ENCODE peak calls at places on chromosomes 3 and 15, in nine cellular contexts. Z, P, O, Y, X, W, K, L and V are unnamed samples.

GRCh38 chr3:37990527-37990926 is at the start of gene VILL:
- DNase-seq in Z (no peak), W (no peak), P (no peak), L (no peak), X (peak), K (no peak), Y (no peak), O (peak), V (no peak)

GRCh38 chr15:56871180-56871579 is 47.3 kb upstream of the TCF12 start:
- DNase-seq in K (no peak), O (no peak), Y (no peak), P (peak), X (peak), L (no peak), Z (peak), W (no peak), V (no peak)

GRCh38 chr3:194268659-194269487 is 82.3 kb downstream of the CPN2 start:
- DNase-seq in K (no peak), X (no peak), Z (no peak), L (no peak), P (no peak), O (no peak), Y (no peak), W (no peak), V (no peak)

GRCh38 chr3:105526349-105527111 is 159.8 kb downstream of the ALCAM start:
- DNase-seq in L (no peak), Z (peak), X (no peak), P (peak), Y (no peak), W (no peak), K (no peak), O (no peak), V (no peak)

GRCh38 chr3:98884675-98885371 is 16.7 kb downstream of the DCBLD2 start:
- DNase-seq in W (no peak), K (no peak), P (peak), X (no peak), O (no peak), Y (no peak), Z (no peak), L (no peak), V (no peak)

GRCh38 chr15:47407692-47408091 is 309.6 kb upstream of the SEMA6D start:
- DNase-seq in O (no peak), L (no peak), P (no peak), X (no peak), W (no peak), Y (no peak), K (no peak), Z (no peak), V (no peak)

GRCh38 chr15:68418611-68419161 is 13.3 kb downstream of the ITGA11 start:
- DNase-seq in W (no peak), L (no peak), O (peak), X (no peak), Y (peak), K (no peak), P (peak), Z (no peak), V (no peak)

GRCh38 chr3:50078622-50079021 is 10.1 kb upstream of the RBM5 start:
- DNase-seq in Z (peak), K (no peak), X (no peak), L (no peak), Y (no peak), W (no peak), O (no peak), P (no peak), V (no peak)

GRCh38 chr15:90412356-90413194 is 24.5 kb downstream of the IQGAP1 start:
- DNase-seq in L (peak), Z (peak), P (peak), W (no peak), Y (no peak), K (no peak), X (peak), O (peak), V (no peak)

DNA sequence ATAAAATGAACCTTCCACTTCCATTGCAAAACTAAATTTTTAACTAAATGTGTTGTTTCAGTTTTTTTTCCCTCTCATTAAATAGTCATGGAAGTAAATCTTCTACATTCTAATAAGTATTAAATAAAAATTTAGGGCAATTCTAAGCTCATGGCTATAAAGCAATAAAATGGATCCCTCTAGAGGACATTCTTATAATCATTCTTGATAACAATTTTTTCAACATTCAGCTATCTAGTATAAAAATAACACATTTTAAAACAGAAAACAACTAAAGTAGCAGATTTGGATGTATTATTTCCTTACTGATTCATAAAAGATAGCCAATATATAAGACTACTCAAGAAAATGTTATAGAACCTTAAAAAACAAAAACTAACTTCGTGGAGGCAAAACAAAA is 393.1 kb downstream of the PLOD2 start:
- DNase-seq in Y (no peak), X (no peak), O (no peak), W (no peak), P (no peak), K (no peak), Z (no peak), L (no peak), V (no peak)
- TF ChIP-seq CTCF in Y (no peak), X (no peak), O (peak), W (peak), P (peak), K (peak), Z (peak), L (no peak), V (peak)

GRCh38 chr3:66502267-66502874 is 1.5 kb upstream of the LRIG1 start:
- DNase-seq in L (no peak), X (no peak), O (no peak), P (no peak), Z (no peak), Y (no peak), K (no peak), W (no peak), V (no peak)

GRCh38 chr3:66499881-66500574 is 794 bp downstream of the LRIG1 start:
- DNase-seq in P (peak), O (peak), L (peak), Y (peak), X (peak), Z (peak), K (peak), W (peak), V (peak)

GRCh38 chr3:66501483-66502266 is 853 bp upstream of the LRIG1 start:
- DNase-seq in W (no peak), P (no peak), Z (no peak), K (no peak), O (no peak), L (no peak), X (no peak), Y (peak), V (no peak)

GRCh38 chr3:66498718-66499611 is 1.9 kb downstream of the LRIG1 start:
- DNase-seq in P (peak), Z (no peak), Y (no peak), X (no peak), L (no peak), W (no peak), K (no peak), O (no peak), V (no peak)

DNA sequence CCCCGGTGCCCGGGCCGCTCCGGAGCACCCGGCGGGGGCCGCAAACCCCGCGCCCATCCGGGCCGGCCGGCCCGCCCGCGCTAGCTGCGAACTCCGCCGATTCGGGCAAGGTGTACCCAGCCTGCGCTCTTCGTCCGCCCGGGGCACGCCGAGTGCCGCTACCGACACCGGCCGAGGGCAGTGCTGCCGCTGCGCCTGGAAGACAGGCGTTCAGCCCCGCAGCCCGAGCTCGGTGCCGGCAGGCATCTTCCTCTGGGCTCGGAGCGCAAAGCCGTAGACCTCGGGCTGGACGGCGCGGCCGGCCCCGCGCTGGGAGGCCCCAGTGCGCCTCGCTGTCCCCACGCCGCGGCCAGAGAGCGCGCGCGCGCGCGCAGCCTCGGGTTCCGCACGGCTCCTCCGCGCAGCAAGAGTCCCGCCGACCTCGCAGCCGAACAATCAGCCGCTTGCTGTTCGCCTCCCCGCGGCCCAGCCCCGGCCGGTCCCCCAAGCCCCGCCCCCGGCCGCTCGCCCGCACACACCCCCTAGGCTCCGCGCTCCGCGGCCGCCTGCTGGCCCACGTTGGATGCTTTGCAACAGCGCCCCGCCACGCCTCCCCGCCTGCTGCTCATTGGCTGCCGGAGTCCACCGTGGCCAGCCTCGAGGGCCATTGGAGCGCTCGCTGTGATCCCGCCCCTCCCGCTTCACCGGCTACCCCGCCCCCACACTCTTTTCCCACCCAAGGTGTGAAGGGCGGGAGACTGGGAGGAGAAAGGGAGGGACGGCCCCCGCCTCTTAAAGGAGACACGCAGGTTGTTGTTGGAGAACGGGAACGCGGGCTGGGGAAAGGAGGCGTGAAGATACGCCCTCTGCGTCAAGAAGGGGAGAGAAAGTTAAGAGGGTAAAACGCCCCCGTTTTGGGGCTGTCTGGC is at the start of gene LRIG1:
- DNase-seq in Y (peak), Z (peak), O (peak), W (peak), L (peak), X (peak), P (peak), K (peak), V (peak)
- TF ChIP-seq CTCF in Y (peak), Z (peak), O (peak), W (peak), L (no peak), X (no peak), P (no peak), K (no peak), V (peak)

DNA sequence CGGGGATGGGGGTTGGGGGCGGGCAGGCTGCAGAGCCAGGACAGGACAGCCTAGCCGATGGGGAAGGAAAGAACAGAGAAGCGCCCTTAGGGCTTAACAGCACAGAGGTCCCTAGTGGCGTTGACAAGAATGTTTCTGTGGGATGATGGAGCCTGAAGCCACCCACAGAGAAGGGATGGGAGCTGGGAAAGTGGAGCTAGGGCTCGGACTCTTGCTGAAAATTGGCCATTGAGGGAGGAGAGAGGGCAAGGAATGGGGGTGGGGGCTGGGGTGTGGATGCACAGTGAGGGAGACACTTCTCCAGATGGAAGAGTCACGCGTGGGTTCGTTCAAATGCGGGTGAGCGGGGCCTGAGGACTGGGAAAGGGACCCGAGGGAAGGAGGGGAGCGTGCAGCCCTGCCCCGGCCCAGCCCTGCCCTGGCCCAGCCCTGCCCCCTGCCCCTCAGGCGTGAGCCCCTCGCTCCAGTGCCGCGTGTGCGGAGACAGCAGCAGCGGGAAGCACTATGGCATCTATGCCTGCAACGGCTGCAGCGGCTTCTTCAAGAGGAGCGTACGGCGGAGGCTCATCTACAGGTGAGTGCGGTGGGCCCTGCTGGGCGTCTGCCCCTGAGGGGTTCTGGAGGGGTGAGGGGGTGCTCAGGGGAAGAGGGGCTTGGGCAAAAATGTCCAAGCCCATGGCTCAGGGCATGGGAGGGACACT is 832 bp downstream of the NR2E3 start:
- DNase-seq in K (no peak), L (no peak), X (no peak), Y (no peak), W (no peak), P (no peak), Z (no peak), O (no peak), V (no peak)
- TF ChIP-seq CTCF in K (no peak), L (no peak), X (no peak), Y (no peak), W (no peak), P (no peak), Z (no peak), O (no peak), V (no peak)

DNA sequence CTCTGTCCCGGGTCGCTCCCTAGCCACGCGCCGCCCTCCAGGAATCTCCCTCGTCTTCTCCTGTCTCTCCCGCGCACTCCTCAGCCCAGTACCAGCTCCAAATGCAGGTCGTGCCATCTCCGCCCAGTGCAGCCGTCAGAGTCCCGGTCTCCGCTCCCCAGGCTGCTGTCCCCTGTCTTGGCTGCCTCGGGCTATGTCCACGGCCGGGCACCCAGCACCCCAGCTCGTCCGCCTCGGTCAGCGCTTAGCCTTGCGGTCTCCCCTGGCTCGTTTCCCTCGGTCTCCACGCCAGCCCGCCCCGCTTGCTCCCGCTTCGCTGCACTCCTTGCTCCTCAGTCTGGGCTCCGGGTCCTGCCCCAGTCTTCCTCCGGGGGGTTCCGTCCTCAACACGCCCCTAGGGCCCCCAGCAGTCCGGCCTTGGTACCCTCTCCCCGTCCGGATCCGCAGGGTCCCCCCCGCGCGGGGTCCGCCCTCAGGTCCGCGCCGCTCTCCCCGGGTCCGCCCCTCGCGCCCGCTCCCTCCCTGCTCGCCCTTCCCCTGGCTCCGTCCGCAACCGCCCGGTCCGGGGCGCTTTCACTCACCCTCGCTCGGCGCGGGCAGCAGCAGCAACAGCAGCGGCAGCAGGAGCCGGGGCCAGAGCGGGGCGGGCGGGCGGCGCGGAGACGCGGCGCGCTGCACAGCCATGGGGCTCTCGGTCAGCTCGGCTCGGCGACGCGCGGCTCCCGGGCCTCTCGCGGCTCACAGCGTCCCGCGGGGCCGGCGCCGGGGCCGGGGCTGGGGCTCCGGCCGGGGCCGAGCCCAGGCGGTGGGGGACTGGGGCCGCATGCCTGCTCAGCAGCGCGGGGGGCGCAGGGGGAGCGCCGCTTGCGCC is 462 bp downstream of the IGDCC3 start:
- DNase-seq in X (peak), W (peak), K (peak), O (peak), P (peak), Y (no peak), L (no peak), Z (peak), V (peak)
- TF ChIP-seq CTCF in X (no peak), W (no peak), K (no peak), O (no peak), P (no peak), Y (no peak), L (no peak), Z (no peak), V (no peak)